ENCODE peak calls at places on chromosomes 6 and 20, in nine cellular contexts. T is right atrium auricular region, Z is nephron progenitor cell, P is GM23338, R is left ventricle myocardium inferior, L is adrenal gland, O is astrocyte of the spinal cord, W is HCT116, S is suprapubic skin. M is an unnamed sample.

GRCh38 chr20:34112600-34113061 is 588 bp upstream of the EIF2S2 start:
- DNase-seq in T (peak; percentile 60), Z (peak; percentile 32), P (peak; percentile 42), R (no peak), L (peak; percentile 36), O (no peak), W (no peak), S (peak; percentile 71), M (no peak)

GRCh38 chr6:140921366-140922226 is 1211.1 kb upstream of the GJE1 start:
- DNase-seq in T (no peak), Z (peak; percentile 9), P (peak; percentile 63), R (no peak), L (no peak), O (peak; percentile 84), W (peak; percentile 65), S (no peak), M (peak; percentile 44)

GRCh38 chr6:163324928-163325784 is 89.4 kb upstream of the QKI start:
- DNase-seq in T (peak; percentile 70), Z (peak; percentile 28), P (no peak), R (peak; percentile 51), L (no peak), O (peak; percentile 68), W (no peak), S (no peak), M (no peak)

GRCh38 chr6:170316071-170316470 is 9.5 kb downstream of the FAM120B start:
- DNase-seq in T (no peak), Z (no peak), P (no peak), R (no peak), L (no peak), O (no peak), W (no peak), S (no peak), M (no peak)

GRCh38 chr6:167968091-167968490 is 29.4 kb upstream of the KIF25 start:
- DNase-seq in T (no peak), Z (peak; percentile 46), P (peak; percentile 86), R (no peak), L (no peak), O (no peak), W (peak; percentile 16), S (no peak), M (no peak)

GRCh38 chr20:25135031-25135430 is 53.1 kb upstream of the VSX1 start:
- DNase-seq in T (no peak), Z (no peak), P (no peak), R (no peak), L (no peak), O (no peak), W (no peak), S (no peak), M (no peak)

GRCh38 chr20:57524511-57525176 is at the start of gene CTCFL:
- DNase-seq in T (no peak), Z (no peak), P (peak; percentile 41), R (no peak), L (no peak), O (no peak), W (no peak), S (no peak), M (no peak)

GRCh38 chr6:1279065-1279464 is 32.8 kb upstream of the FOXQ1 start:
- DNase-seq in T (no peak), Z (no peak), P (no peak), R (no peak), L (no peak), O (no peak), W (no peak), S (no peak), M (no peak)

GRCh38 chr20:1861996-1862664 is 33.1 kb upstream of the SIRPA start:
- DNase-seq in T (no peak), Z (no peak), P (peak; percentile 19), R (no peak), L (no peak), O (no peak), W (no peak), S (no peak), M (no peak)

GRCh38 chr20:18197382-18198070 is 59.9 kb downstream of the KAT14 start:
- DNase-seq in T (no peak), Z (no peak), P (no peak), R (no peak), L (no peak), O (no peak), W (peak; percentile 71), S (no peak), M (no peak)

GRCh38 chr6:41059569-41059968 is 6.6 kb downstream of the APOBEC2 start:
- DNase-seq in T (no peak), Z (no peak), P (no peak), R (no peak), L (no peak), O (peak; percentile 12), W (no peak), S (no peak), M (no peak)

GRCh38 chr6:135901776-135902524 is 50.4 kb downstream of the PDE7B start:
- DNase-seq in T (peak; percentile 72), Z (no peak), P (no peak), R (peak; percentile 48), L (peak; percentile 44), O (peak; percentile 91), W (no peak), S (no peak), M (peak; percentile 65)

GRCh38 chr6:135358907-135359459 is 138.6 kb downstream of the AHI1 start:
- DNase-seq in T (no peak), Z (no peak), P (no peak), R (no peak), L (no peak), O (peak; percentile 58), W (no peak), S (no peak), M (no peak)

GRCh38 chr20:54054516-54054915 is 15.9 kb downstream of the BCAS1 start:
- DNase-seq in T (no peak), Z (no peak), P (no peak), R (no peak), L (no peak), O (no peak), W (no peak), S (no peak), M (no peak)

GRCh38 chr20:54061106-54061881 is 9.1 kb downstream of the BCAS1 start:
- DNase-seq in T (no peak), Z (no peak), P (no peak), R (no peak), L (no peak), O (no peak), W (no peak), S (no peak), M (no peak)

GRCh38 chr20:54058420-54059139 is 11.8 kb downstream of the BCAS1 start:
- DNase-seq in T (no peak), Z (no peak), P (peak; percentile 13), R (no peak), L (no peak), O (no peak), W (no peak), S (no peak), M (no peak)

GRCh38 chr20:54059691-54060364 is 10.6 kb downstream of the BCAS1 start:
- DNase-seq in T (no peak), Z (no peak), P (no peak), R (no peak), L (no peak), O (no peak), W (no peak), S (no peak), M (no peak)

DNA sequence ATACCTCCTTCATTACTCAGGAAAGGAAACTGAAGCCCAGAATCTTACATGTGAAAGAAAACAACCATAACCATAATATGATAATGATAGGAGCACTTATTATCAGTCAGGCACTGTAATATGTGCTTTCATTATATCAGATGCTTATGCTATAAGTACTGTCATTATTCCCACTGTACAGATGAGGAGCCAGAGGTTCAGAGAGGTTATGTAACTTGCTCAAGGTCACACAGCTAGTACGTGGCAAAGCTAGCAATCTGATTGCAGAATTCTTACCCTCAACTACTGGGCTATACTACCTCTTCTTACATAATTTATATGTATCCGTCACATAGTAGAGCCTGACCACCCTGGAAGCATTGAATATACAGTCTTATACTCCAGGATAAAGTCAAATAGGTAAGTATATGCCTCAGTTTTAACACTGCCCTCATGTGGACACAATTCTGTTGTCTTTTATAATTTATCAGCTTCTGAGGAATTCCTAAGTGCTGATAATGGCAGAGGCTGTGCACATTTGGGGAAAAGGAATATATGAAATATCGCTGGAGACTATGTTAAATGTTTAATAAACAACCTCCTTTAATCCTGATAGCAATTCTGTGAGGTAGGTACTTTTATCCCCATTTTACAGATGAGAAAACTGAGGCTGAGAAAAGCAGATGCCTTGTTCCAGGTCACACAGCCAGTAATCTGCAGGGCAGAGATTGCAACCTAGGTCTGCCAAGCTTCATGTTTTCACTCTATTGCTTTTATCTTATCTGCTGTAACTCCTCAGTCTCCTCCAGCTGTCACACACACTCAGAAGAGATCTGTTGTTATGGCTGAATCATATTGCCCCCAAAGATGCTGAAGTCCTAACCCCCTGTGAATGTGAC is 13.4 kb downstream of the BCAS1 start:
- DNase-seq in T (no peak), Z (no peak), P (no peak), R (no peak), L (no peak), O (no peak), W (no peak), S (no peak), M (no peak)
- TF ChIP-seq CTCF in T (no peak), Z (no peak), P (peak; percentile 42), R (no peak), L (no peak), O (no peak), W (peak; percentile 8), S (no peak), M (no peak)

GRCh38 chr6:37365791-37366190 is 12.0 kb downstream of the RNF8 start:
- DNase-seq in T (no peak), Z (no peak), P (peak; percentile 10), R (no peak), L (no peak), O (peak; percentile 26), W (no peak), S (no peak), M (no peak)
- TF ChIP-seq CTCF in T (peak; percentile 55), Z (no peak), P (no peak), R (peak; percentile 51), L (no peak), O (peak; percentile 21), W (no peak), S (no peak), M (no peak)

GRCh38 chr20:32442630-32443029 is 84.5 kb downstream of the ASXL1 start:
- DNase-seq in T (no peak), Z (no peak), P (no peak), R (no peak), L (no peak), O (no peak), W (no peak), S (peak; percentile 19), M (no peak)
- TF ChIP-seq CTCF in T (no peak), Z (no peak), P (no peak), R (no peak), L (no peak), O (no peak), W (no peak), S (no peak), M (no peak)

DNA sequence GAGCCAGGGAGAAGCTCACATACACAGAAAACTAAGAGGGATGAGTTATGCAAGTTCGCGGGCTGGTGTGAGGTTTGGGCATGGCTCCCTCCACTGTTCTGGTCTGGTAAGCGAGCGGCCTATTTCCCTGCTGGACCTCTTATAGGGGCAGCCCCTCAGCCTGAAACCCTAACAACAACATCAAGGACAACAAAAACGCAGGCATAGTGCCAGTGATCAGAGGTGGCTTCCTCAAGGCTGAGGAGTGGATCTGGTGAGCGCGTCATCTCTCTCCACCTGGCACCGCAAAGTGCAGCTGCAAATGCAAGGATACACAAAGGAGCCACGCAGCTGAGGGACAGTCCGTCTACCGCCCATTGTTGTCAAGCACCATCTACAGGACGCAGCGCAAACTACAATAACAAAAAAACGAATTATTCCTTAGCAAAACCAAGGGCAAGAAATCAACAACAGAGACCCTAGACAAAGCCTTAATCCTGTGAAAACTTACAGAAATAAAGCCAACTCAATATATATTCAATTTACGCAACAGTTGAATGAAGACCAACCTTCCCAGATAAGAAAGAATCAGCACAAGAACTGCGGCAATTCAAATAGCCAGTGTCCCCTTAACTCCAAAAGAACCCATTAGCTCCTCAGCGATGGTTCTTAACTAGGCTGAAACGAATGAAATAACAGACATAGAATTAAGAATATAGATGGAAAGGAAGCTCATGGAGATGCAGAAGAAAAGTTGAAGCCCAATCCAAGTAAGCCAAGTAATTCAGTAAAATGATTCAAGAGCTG is 9.2 kb upstream of the DEFB110 start:
- DNase-seq in T (no peak), Z (peak; percentile 31), P (peak; percentile 90), R (no peak), L (peak; percentile 23), O (no peak), W (peak; percentile 46), S (no peak), M (no peak)
- TF ChIP-seq CTCF in T (no peak), Z (peak; percentile 32), P (peak; percentile 74), R (no peak), L (no peak), O (peak; percentile 22), W (peak; percentile 68), S (no peak), M (no peak)